ENCODE peak calls at places on chromosome 9, in ten cellular contexts. K is NCI-H2171 treated with DMSO at 0.1 percent for 48 hours; P is fibroblast of lung; Z is activated CD4-positive, CD25-positive, alpha-beta regulatory T cell; X is psoas muscle; R is endothelial cell; U is nephron progenitor cell; E is T-helper 17 cell; V is GM12865; M is adipocyte. I is an unnamed sample.

GRCh38 chr9:115146581-115147021 is 28.6 kb upstream of the TNC start:
- DNase-seq in P (peak), E (no peak), K (no peak), U (no peak), V (no peak), R (no peak), M (peak), Z (no peak), X (no peak), I (no peak)

GRCh38 chr9:38060688-38061087 is 8.3 kb downstream of the SHB start:
- DNase-seq in E (no peak), K (no peak), V (no peak), U (no peak), P (no peak), R (no peak), M (no peak), X (no peak), Z (no peak), I (no peak)

GRCh38 chr9:133576591-133577462 is 32.4 kb downstream of the FAM163B start:
- DNase-seq in Z (no peak), X (no peak), U (no peak), E (no peak), V (no peak), P (no peak), R (no peak), M (no peak), K (no peak), I (no peak)

GRCh38 chr9:21904371-21904770 is 89.8 kb downstream of the CDKN2A start:
- DNase-seq in M (peak), E (no peak), Z (no peak), P (no peak), X (no peak), R (no peak), K (no peak), V (no peak), U (no peak), I (no peak)

GRCh38 chr9:76893395-76893932 is 12.4 kb downstream of the PRUNE2 start:
- DNase-seq in U (no peak), R (no peak), Z (no peak), X (no peak), E (no peak), P (no peak), K (no peak), V (no peak), M (no peak), I (no peak)

GRCh38 chr9:85743290-85744128 is 1.8 kb upstream of the AGTPBP1 start:
- DNase-seq in M (peak), X (peak), P (peak), K (no peak), U (peak), E (no peak), R (no peak), Z (no peak), V (no peak), I (no peak)

GRCh38 chr9:131051592-131052517 is 42.9 kb downstream of the LAMC3 start:
- DNase-seq in M (no peak), Z (no peak), U (no peak), X (no peak), P (no peak), K (no peak), E (no peak), V (no peak), R (no peak), I (no peak)

GRCh38 chr9:4297151-4297794 is 2.6 kb downstream of the GLIS3 start:
- DNase-seq in U (no peak), M (peak), V (peak), P (peak), K (peak), R (peak), X (peak), Z (no peak), E (no peak), I (peak)

GRCh38 chr9:136235709-136236455 is 9.7 kb downstream of the QSOX2 start:
- DNase-seq in M (no peak), K (no peak), V (no peak), Z (no peak), P (no peak), E (no peak), R (no peak), U (no peak), X (no peak), I (no peak)

I was measured in NCI-H1694.